ENCODE peak calls at places on chromosomes 3 and 15, in five cellular contexts. W is transverse colon, E is AG10803, V is tibial artery, A is stomach. U is an unnamed sample.

GRCh38 chr15:96067677-96068076 is 262.8 kb upstream of the NR2F2 start:
- DNase-seq in W (no peak), E (no peak), V (no peak), A (no peak), U (no peak)

GRCh38 chr3:124839896-124840295 is 47.3 kb downstream of the ITGB5 start:
- DNase-seq in W (no peak), E (no peak), V (no peak), A (no peak), U (no peak)

GRCh38 chr3:52769786-52770445 is 824 bp downstream of the NEK4 start:
- DNase-seq in W (no peak), E (no peak), V (no peak), A (no peak), U (peak)

GRCh38 chr3:136584728-136585127 is 167.4 kb downstream of the STAG1 start:
- DNase-seq in W (no peak), E (no peak), V (no peak), A (no peak), U (peak)

GRCh38 chr15:75007216-75007615 is 11.9 kb downstream of the SCAMP5 start:
- DNase-seq in W (no peak), E (no peak), V (no peak), A (no peak), U (no peak)

GRCh38 chr15:91199511-91199910 is 99.5 kb downstream of the SV2B start:
- DNase-seq in W (no peak), E (no peak), V (no peak), A (no peak), U (no peak)

GRCh38 chr3:139187154-139187553 is 142.5 kb upstream of the PRR23C start:
- DNase-seq in W (peak), E (no peak), V (no peak), A (no peak), U (no peak)

GRCh38 chr3:119342176-119342575 is 48.0 kb downstream of the ARHGAP31 start:
- DNase-seq in W (no peak), E (peak), V (no peak), A (no peak), U (no peak)

GRCh38 chr3:42302924-42303634 is 37.1 kb upstream of the CCK start:
- DNase-seq in W (no peak), E (no peak), V (no peak), A (no peak), U (no peak)

GRCh38 chr15:40754574-40754882 is 526 bp downstream of the RMDN3 start:
- DNase-seq in W (peak), E (peak), V (no peak), A (peak), U (peak)

GRCh38 chr15:34609658-34610057 is 26.2 kb upstream of the GOLGA8B start:
- DNase-seq in W (no peak), E (no peak), V (no peak), A (no peak), U (no peak)

GRCh38 chr15:50786871-50787270 is 21.4 kb upstream of the SPPL2A start:
- DNase-seq in W (no peak), E (peak), V (no peak), A (no peak), U (peak)

DNA sequence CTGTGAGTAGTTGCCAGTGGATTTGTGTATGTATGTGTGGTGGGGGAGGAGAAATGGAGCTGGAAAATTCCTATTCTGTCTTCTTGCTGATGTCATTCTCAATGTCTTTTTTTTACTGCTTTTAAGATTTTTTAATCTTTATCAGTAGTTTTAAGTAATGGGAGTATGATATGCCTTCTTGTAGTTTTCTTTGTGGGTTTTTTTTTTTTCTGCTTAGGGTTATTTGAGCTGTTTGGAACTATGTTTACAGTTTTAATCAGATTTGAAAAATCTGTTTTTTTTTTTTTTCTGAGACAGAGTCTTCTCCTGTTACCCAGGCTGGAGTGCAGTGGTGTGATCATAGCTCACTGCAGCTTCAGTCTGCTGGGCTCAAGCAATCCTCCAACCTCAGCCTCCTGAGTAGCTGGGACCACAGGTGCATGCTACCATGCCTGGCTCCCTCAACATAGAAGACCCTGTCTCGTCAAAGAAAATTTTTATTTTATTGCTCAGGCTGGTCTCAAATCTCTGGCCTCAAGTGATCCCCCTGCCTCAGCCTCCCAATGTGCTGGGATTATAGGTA is 37.1 kb downstream of the RPL39L start:
- DNase-seq in W (no peak), E (no peak), V (no peak), A (no peak), U (no peak)
- H3K4me3 ChIP-seq in W (no peak), E (peak), V (peak), A (peak), U (peak)

GRCh38 chr3:30609930-30610701 is 3.7 kb downstream of the TGFBR2 start:
- DNase-seq in W (no peak), E (no peak), V (no peak), A (no peak), U (no peak)
- H3K4me3 ChIP-seq in W (peak), E (no peak), V (peak), A (no peak), U (peak)

GRCh38 chr3:132254076-132254755 is 63.0 kb upstream of the ACP3 start:
- DNase-seq in W (no peak), E (no peak), V (no peak), A (no peak), U (no peak)
- H3K4me3 ChIP-seq in W (no peak), E (no peak), V (no peak), A (no peak), U (no peak)

GRCh38 chr15:78018968-78019644 is 58.4 kb downstream of the TBC1D2B start:
- DNase-seq in W (no peak), E (no peak), V (no peak), A (no peak), U (no peak)
- H3K4me3 ChIP-seq in W (no peak), E (no peak), V (no peak), A (no peak), U (no peak)

GRCh38 chr15:68755731-68756130 is 65.0 kb downstream of the ANP32A start:
- DNase-seq in W (no peak), E (no peak), V (no peak), A (no peak), U (no peak)
- H3K4me3 ChIP-seq in W (no peak), E (no peak), V (no peak), A (no peak), U (no peak)